ENCODE peak calls at places on chromosomes 13 and 19, in seven cellular contexts. L is right lobe of liver, R is heart left ventricle, N is A673, F is thyroid gland, T is ascending aorta, U is pancreas. W is an unnamed sample. For H3K4me1, the result is how much of the 10 kb centered on the place peaks cover.

GRCh38 chr13:42532561-42533335 is 41.2 kb upstream of the TNFSF11 start:
- DNase-seq in L (no peak), R (no peak), N (no peak), F (no peak), T (no peak), U (no peak), W (no peak)

GRCh38 chr13:76764429-76764828 is 121.8 kb downstream of the KCTD12 start:
- DNase-seq in L (peak), R (peak), N (peak), F (peak), T (peak), U (no peak), W (peak)

GRCh38 chr19:1136201-1136600 is 32.4 kb downstream of the GPX4 start:
- DNase-seq in L (no peak), R (no peak), N (no peak), F (peak), T (no peak), U (peak), W (no peak)

GRCh38 chr13:43425234-43425633 is 361.5 kb downstream of the ENOX1 start:
- DNase-seq in L (no peak), R (no peak), N (no peak), F (no peak), T (no peak), U (no peak), W (no peak)

GRCh38 chr13:29849731-29850212 is 645 bp downstream of the UBL3 start:
- DNase-seq in L (peak), R (peak), N (peak), F (peak), T (peak), U (peak), W (no peak)

GRCh38 chr19:45211751-45212381 is 33.3 kb downstream of the BLOC1S3 start:
- DNase-seq in L (peak), R (peak), N (no peak), F (peak), T (no peak), U (peak), W (no peak)

GRCh38 chr13:31182987-31183386 is 16.8 kb upstream of the B3GLCT start:
- DNase-seq in L (no peak), R (no peak), N (no peak), F (no peak), T (no peak), U (peak), W (no peak)

GRCh38 chr13:61880576-61881283 is 465.1 kb upstream of the PCDH20 start:
- DNase-seq in L (no peak), R (no peak), N (peak), F (peak), T (no peak), U (no peak), W (no peak)

GRCh38 chr19:10602330-10603083 is 15.4 kb upstream of the AP1M2 start:
- DNase-seq in L (peak), R (peak), N (peak), F (peak), T (peak), U (peak), W (peak)

GRCh38 chr19:9674669-9675357 is at the start of gene ZNF562:
- DNase-seq in L (peak), R (peak), N (peak), F (peak), T (peak), U (peak), W (peak)

GRCh38 chr19:29927944-29928669 is 13.9 kb upstream of the URI1 start:
- DNase-seq in L (no peak), R (no peak), N (no peak), F (no peak), T (no peak), U (no peak), W (no peak)

GRCh38 chr19:3979289-3979673 is 6.0 kb downstream of the EEF2 start:
- DNase-seq in L (no peak), R (no peak), N (no peak), F (no peak), T (peak), U (peak), W (no peak)

GRCh38 chr13:110628952-110629701 is 13.8 kb downstream of the NAXD start:
- DNase-seq in L (no peak), R (no peak), N (no peak), F (no peak), T (no peak), U (no peak), W (no peak)

GRCh38 chr19:39270091-39270871 is 2.1 kb downstream of the IFNL2 start:
- DNase-seq in L (no peak), R (no peak), N (no peak), F (no peak), T (no peak), U (no peak), W (no peak)

GRCh38 chr19:17379221-17379631 is 2.1 kb upstream of the PLVAP start:
- DNase-seq in L (no peak), R (no peak), N (no peak), F (no peak), T (no peak), U (no peak), W (no peak)

GRCh38 chr13:68168448-68168847 is 938.3 kb upstream of the PCDH9 start:
- DNase-seq in L (no peak), R (no peak), N (no peak), F (no peak), T (no peak), U (no peak), W (no peak)

GRCh38 chr19:21233691-21234090 is 91.9 kb downstream of the ZNF431 start:
- DNase-seq in L (no peak), R (no peak), N (no peak), F (no peak), T (no peak), U (no peak), W (no peak)

DNA sequence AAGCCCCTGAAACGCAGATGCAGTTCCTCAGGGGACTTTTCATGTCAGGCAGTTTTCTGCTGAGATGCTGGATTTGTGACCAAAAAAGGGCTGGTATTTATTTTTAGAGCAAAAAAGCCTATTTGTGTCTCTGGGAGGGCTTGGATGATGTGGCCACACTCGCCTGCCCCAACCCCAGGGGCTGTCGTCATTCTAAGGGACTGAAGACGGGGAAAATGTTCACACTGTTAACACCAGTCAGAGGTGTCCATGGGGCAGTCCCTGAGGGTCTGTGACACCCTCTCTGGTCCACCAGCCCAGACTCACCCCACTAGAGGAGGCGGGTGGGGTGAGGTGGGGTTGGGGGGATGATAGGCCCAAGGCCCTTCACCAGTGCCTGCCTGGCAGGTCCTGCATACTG is 15.9 kb upstream of the EPHX3 start:
- DNase-seq in L (no peak), R (peak), N (no peak), F (no peak), T (peak), U (no peak), W (no peak)
- H3K4me1 ChIP-seq in L (under half), R (under half), N (under half), F (under half), T (half or more), U (under half), W (half or more)

GRCh38 chr19:14413765-14414171 is 5.4 kb downstream of the DDX39A start:
- DNase-seq in L (no peak), R (no peak), N (peak), F (no peak), T (no peak), U (no peak), W (no peak)
- H3K4me1 ChIP-seq in L (under half), R (under half), N (under half), F (under half), T (under half), U (under half), W (under half)

DNA sequence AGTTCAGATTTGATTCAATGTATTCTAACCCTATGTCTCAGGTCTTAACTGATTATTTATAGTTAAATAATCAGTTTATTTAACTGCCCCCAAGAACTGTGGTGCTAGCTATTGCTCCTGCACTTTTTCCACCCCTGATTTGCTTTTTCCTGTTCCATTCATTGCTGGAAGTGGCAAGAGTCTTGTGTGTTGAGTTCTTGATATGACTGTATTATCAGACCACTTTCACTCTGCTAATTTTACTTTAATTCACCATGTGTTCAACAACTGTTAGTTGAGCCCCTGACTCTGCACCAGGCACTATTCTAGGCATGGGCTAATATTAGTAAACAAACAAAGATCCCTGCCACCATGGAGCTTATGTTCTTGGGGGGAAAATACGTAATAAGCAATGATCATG is 39.9 kb downstream of the WDFY2 start:
- DNase-seq in L (no peak), R (no peak), N (no peak), F (no peak), T (no peak), U (no peak), W (no peak)
- H3K4me1 ChIP-seq in L (under half), R (under half), N (half or more), F (half or more), T (under half), U (under half), W (under half)

GRCh38 chr19:18421371-18421959 is 2.3 kb downstream of the SSBP4 start:
- DNase-seq in L (no peak), R (no peak), N (no peak), F (no peak), T (no peak), U (peak), W (no peak)

GRCh38 chr19:18424890-18425514 is 5.8 kb downstream of the SSBP4 start:
- DNase-seq in L (no peak), R (no peak), N (no peak), F (no peak), T (no peak), U (peak), W (no peak)

GRCh38 chr19:18424122-18424889 is 5.1 kb downstream of the SSBP4 start:
- DNase-seq in L (no peak), R (no peak), N (no peak), F (no peak), T (no peak), U (peak), W (no peak)

GRCh38 chr19:18422530-18423191 is 3.5 kb downstream of the SSBP4 start:
- DNase-seq in L (no peak), R (no peak), N (no peak), F (no peak), T (no peak), U (peak), W (no peak)

DNA sequence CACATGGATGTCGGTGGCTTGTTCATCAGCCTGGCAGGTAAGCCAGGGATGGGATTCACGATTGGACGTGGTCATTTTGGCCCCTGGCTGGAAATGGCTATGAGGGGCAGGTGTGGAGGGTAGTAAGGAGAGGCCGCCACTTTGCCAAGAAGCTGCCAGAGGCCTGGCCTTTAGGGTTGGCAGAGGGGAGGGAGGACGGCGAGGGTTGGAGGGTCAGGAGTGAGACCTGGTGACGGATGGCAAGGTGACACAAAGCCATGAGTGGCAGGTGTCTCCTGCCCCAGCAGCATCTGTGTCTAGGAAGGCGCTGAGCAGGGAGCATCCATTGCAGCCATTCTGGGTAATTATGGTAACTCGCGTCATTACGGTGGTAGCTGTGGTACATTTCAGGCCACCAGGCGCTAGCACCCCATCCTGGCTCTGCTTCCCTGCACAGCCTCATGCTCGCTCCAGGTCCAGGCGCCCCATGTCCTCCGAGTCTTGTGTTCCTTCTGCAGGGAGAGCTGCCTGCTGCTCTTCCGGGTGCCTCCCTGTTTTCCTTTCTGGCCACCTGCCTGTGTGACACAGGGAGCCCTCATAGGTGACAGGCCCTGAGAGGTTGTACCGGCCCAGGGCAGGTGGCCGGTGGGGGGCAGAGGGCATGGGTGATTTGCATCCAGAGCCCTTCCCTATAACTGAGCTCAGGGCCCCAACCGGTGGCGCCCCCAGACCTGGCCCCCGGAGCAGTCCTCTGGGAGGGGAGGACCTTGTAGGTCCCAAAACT is 4.2 kb downstream of the SSBP4 start:
- DNase-seq in L (no peak), R (no peak), N (no peak), F (no peak), T (no peak), U (peak), W (no peak)
- H3K4me1 ChIP-seq in L (under half), R (under half), N (half or more), F (under half), T (under half), U (under half), W (half or more)